ENCODE peak calls at places on chromosomes 12 and 14, in ten cellular contexts. One of them, this sample, is unnamed.

GRCh38 chr14:101072070-101072469 is 168.5 kb upstream of the RTL1 start:
- DNase-seq in pancreas: no peak
- DNase-seq in testis: no peak
- DNase-seq in activated T-cell treated with anti-CD3 and anti-CD28 coated beads, Interleukin-2, amount 50 U/mL, for 1 hour: no peak
- DNase-seq in NCI-H526: no peak
- DNase-seq in stimulated activated CD4-positive, alpha-beta T cell treated with anti-CD3 and anti-CD28 coated beads, Interleukin-12 subunit alpha, Interleukin-12 subunit beta, amount 100 ng/mL, for 48 hours: no peak
- DNase-seq in AG09319: no peak
- DNase-seq in activated T-helper 1 cell treated with Interleukin-2 at 50 U/mL for 16 hours: no peak
- DNase-seq in cardiac septum: no peak
- DNase-seq in stimulated activated CD8-positive, alpha-beta memory T cell treated with anti-CD3 and anti-CD28 coated beads, Interleukin-12 subunit alpha, Interleukin-12 subunit beta, amount 100 ng/mL, for 1 hour: no peak
- DNase-seq in this sample: no peak

GRCh38 chr12:107027304-107028053 is 40.5 kb upstream of the MTERF2 start:
- DNase-seq in NCI-H526: no peak
- DNase-seq in activated T-helper 1 cell treated with Interleukin-2 at 50 U/mL for 16 hours: no peak
- DNase-seq in pancreas: peak
- DNase-seq in AG09319: peak
- DNase-seq in stimulated activated CD8-positive, alpha-beta memory T cell treated with anti-CD3 and anti-CD28 coated beads, Interleukin-12 subunit alpha, Interleukin-12 subunit beta, amount 100 ng/mL, for 1 hour: no peak
- DNase-seq in cardiac septum: no peak
- DNase-seq in activated T-cell treated with anti-CD3 and anti-CD28 coated beads, Interleukin-2, amount 50 U/mL, for 1 hour: no peak
- DNase-seq in stimulated activated CD4-positive, alpha-beta T cell treated with anti-CD3 and anti-CD28 coated beads, Interleukin-12 subunit alpha, Interleukin-12 subunit beta, amount 100 ng/mL, for 48 hours: no peak
- DNase-seq in testis: peak
- DNase-seq in this sample: no peak

GRCh38 chr14:50542941-50543418 is 10.6 kb upstream of the MAP4K5 start:
- DNase-seq in stimulated activated CD4-positive, alpha-beta T cell treated with anti-CD3 and anti-CD28 coated beads, Interleukin-12 subunit alpha, Interleukin-12 subunit beta, amount 100 ng/mL, for 48 hours: peak
- DNase-seq in cardiac septum: no peak
- DNase-seq in NCI-H526: peak
- DNase-seq in pancreas: peak
- DNase-seq in testis: peak
- DNase-seq in activated T-cell treated with anti-CD3 and anti-CD28 coated beads, Interleukin-2, amount 50 U/mL, for 1 hour: no peak
- DNase-seq in activated T-helper 1 cell treated with Interleukin-2 at 50 U/mL for 16 hours: no peak
- DNase-seq in AG09319: no peak
- DNase-seq in stimulated activated CD8-positive, alpha-beta memory T cell treated with anti-CD3 and anti-CD28 coated beads, Interleukin-12 subunit alpha, Interleukin-12 subunit beta, amount 100 ng/mL, for 1 hour: no peak
- DNase-seq in this sample: no peak

GRCh38 chr14:36521598-36522345 is 1.7 kb upstream of the NKX2-1 start:
- DNase-seq in activated T-helper 1 cell treated with Interleukin-2 at 50 U/mL for 16 hours: no peak
- DNase-seq in testis: no peak
- DNase-seq in cardiac septum: no peak
- DNase-seq in stimulated activated CD4-positive, alpha-beta T cell treated with anti-CD3 and anti-CD28 coated beads, Interleukin-12 subunit alpha, Interleukin-12 subunit beta, amount 100 ng/mL, for 48 hours: no peak
- DNase-seq in pancreas: no peak
- DNase-seq in AG09319: no peak
- DNase-seq in NCI-H526: no peak
- DNase-seq in activated T-cell treated with anti-CD3 and anti-CD28 coated beads, Interleukin-2, amount 50 U/mL, for 1 hour: no peak
- DNase-seq in stimulated activated CD8-positive, alpha-beta memory T cell treated with anti-CD3 and anti-CD28 coated beads, Interleukin-12 subunit alpha, Interleukin-12 subunit beta, amount 100 ng/mL, for 1 hour: no peak
- DNase-seq in this sample: no peak

GRCh38 chr12:96322720-96323119 is 77.5 kb downstream of the CDK17 start:
- DNase-seq in stimulated activated CD8-positive, alpha-beta memory T cell treated with anti-CD3 and anti-CD28 coated beads, Interleukin-12 subunit alpha, Interleukin-12 subunit beta, amount 100 ng/mL, for 1 hour: no peak
- DNase-seq in testis: no peak
- DNase-seq in NCI-H526: no peak
- DNase-seq in activated T-cell treated with anti-CD3 and anti-CD28 coated beads, Interleukin-2, amount 50 U/mL, for 1 hour: no peak
- DNase-seq in activated T-helper 1 cell treated with Interleukin-2 at 50 U/mL for 16 hours: no peak
- DNase-seq in pancreas: no peak
- DNase-seq in AG09319: no peak
- DNase-seq in cardiac septum: no peak
- DNase-seq in stimulated activated CD4-positive, alpha-beta T cell treated with anti-CD3 and anti-CD28 coated beads, Interleukin-12 subunit alpha, Interleukin-12 subunit beta, amount 100 ng/mL, for 48 hours: no peak
- DNase-seq in this sample: no peak

GRCh38 chr12:105970885-105971284 is 167.9 kb downstream of the NUAK1 start:
- DNase-seq in activated T-helper 1 cell treated with Interleukin-2 at 50 U/mL for 16 hours: no peak
- DNase-seq in pancreas: no peak
- DNase-seq in stimulated activated CD4-positive, alpha-beta T cell treated with anti-CD3 and anti-CD28 coated beads, Interleukin-12 subunit alpha, Interleukin-12 subunit beta, amount 100 ng/mL, for 48 hours: no peak
- DNase-seq in activated T-cell treated with anti-CD3 and anti-CD28 coated beads, Interleukin-2, amount 50 U/mL, for 1 hour: no peak
- DNase-seq in testis: no peak
- DNase-seq in NCI-H526: no peak
- DNase-seq in cardiac septum: no peak
- DNase-seq in stimulated activated CD8-positive, alpha-beta memory T cell treated with anti-CD3 and anti-CD28 coated beads, Interleukin-12 subunit alpha, Interleukin-12 subunit beta, amount 100 ng/mL, for 1 hour: no peak
- DNase-seq in AG09319: no peak
- DNase-seq in this sample: no peak

GRCh38 chr12:85688837-85689236 is 147.4 kb downstream of the RASSF9 start:
- DNase-seq in stimulated activated CD4-positive, alpha-beta T cell treated with anti-CD3 and anti-CD28 coated beads, Interleukin-12 subunit alpha, Interleukin-12 subunit beta, amount 100 ng/mL, for 48 hours: no peak
- DNase-seq in cardiac septum: no peak
- DNase-seq in stimulated activated CD8-positive, alpha-beta memory T cell treated with anti-CD3 and anti-CD28 coated beads, Interleukin-12 subunit alpha, Interleukin-12 subunit beta, amount 100 ng/mL, for 1 hour: no peak
- DNase-seq in testis: no peak
- DNase-seq in activated T-helper 1 cell treated with Interleukin-2 at 50 U/mL for 16 hours: no peak
- DNase-seq in pancreas: no peak
- DNase-seq in activated T-cell treated with anti-CD3 and anti-CD28 coated beads, Interleukin-2, amount 50 U/mL, for 1 hour: no peak
- DNase-seq in AG09319: no peak
- DNase-seq in NCI-H526: no peak
- DNase-seq in this sample: no peak

GRCh38 chr12:112380663-112381420 is 1.4 kb downstream of the HECTD4 start:
- DNase-seq in AG09319: no peak
- DNase-seq in NCI-H526: peak
- DNase-seq in stimulated activated CD8-positive, alpha-beta memory T cell treated with anti-CD3 and anti-CD28 coated beads, Interleukin-12 subunit alpha, Interleukin-12 subunit beta, amount 100 ng/mL, for 1 hour: no peak
- DNase-seq in stimulated activated CD4-positive, alpha-beta T cell treated with anti-CD3 and anti-CD28 coated beads, Interleukin-12 subunit alpha, Interleukin-12 subunit beta, amount 100 ng/mL, for 48 hours: no peak
- DNase-seq in activated T-cell treated with anti-CD3 and anti-CD28 coated beads, Interleukin-2, amount 50 U/mL, for 1 hour: no peak
- DNase-seq in activated T-helper 1 cell treated with Interleukin-2 at 50 U/mL for 16 hours: no peak
- DNase-seq in testis: no peak
- DNase-seq in cardiac septum: no peak
- DNase-seq in pancreas: no peak
- DNase-seq in this sample: no peak

GRCh38 chr14:35332517-35333346 is 40.5 kb downstream of the PSMA6 start:
- DNase-seq in activated T-cell treated with anti-CD3 and anti-CD28 coated beads, Interleukin-2, amount 50 U/mL, for 1 hour: peak
- DNase-seq in cardiac septum: no peak
- DNase-seq in pancreas: no peak
- DNase-seq in testis: no peak
- DNase-seq in NCI-H526: no peak
- DNase-seq in stimulated activated CD8-positive, alpha-beta memory T cell treated with anti-CD3 and anti-CD28 coated beads, Interleukin-12 subunit alpha, Interleukin-12 subunit beta, amount 100 ng/mL, for 1 hour: no peak
- DNase-seq in activated T-helper 1 cell treated with Interleukin-2 at 50 U/mL for 16 hours: peak
- DNase-seq in AG09319: no peak
- DNase-seq in stimulated activated CD4-positive, alpha-beta T cell treated with anti-CD3 and anti-CD28 coated beads, Interleukin-12 subunit alpha, Interleukin-12 subunit beta, amount 100 ng/mL, for 48 hours: peak
- DNase-seq in this sample: no peak

GRCh38 chr12:92208613-92209121 is 63.0 kb upstream of the BTG1 start:
- DNase-seq in stimulated activated CD4-positive, alpha-beta T cell treated with anti-CD3 and anti-CD28 coated beads, Interleukin-12 subunit alpha, Interleukin-12 subunit beta, amount 100 ng/mL, for 48 hours: peak
- DNase-seq in activated T-cell treated with anti-CD3 and anti-CD28 coated beads, Interleukin-2, amount 50 U/mL, for 1 hour: peak
- DNase-seq in testis: no peak
- DNase-seq in NCI-H526: no peak
- DNase-seq in cardiac septum: no peak
- DNase-seq in stimulated activated CD8-positive, alpha-beta memory T cell treated with anti-CD3 and anti-CD28 coated beads, Interleukin-12 subunit alpha, Interleukin-12 subunit beta, amount 100 ng/mL, for 1 hour: peak
- DNase-seq in AG09319: no peak
- DNase-seq in activated T-helper 1 cell treated with Interleukin-2 at 50 U/mL for 16 hours: no peak
- DNase-seq in pancreas: no peak
- DNase-seq in this sample: no peak

GRCh38 chr14:96176811-96177211 is 27.8 kb upstream of the BDKRB2 start:
- DNase-seq in testis: peak
- DNase-seq in stimulated activated CD4-positive, alpha-beta T cell treated with anti-CD3 and anti-CD28 coated beads, Interleukin-12 subunit alpha, Interleukin-12 subunit beta, amount 100 ng/mL, for 48 hours: no peak
- DNase-seq in stimulated activated CD8-positive, alpha-beta memory T cell treated with anti-CD3 and anti-CD28 coated beads, Interleukin-12 subunit alpha, Interleukin-12 subunit beta, amount 100 ng/mL, for 1 hour: no peak
- DNase-seq in AG09319: peak
- DNase-seq in activated T-cell treated with anti-CD3 and anti-CD28 coated beads, Interleukin-2, amount 50 U/mL, for 1 hour: no peak
- DNase-seq in NCI-H526: no peak
- DNase-seq in activated T-helper 1 cell treated with Interleukin-2 at 50 U/mL for 16 hours: no peak
- DNase-seq in cardiac septum: no peak
- DNase-seq in pancreas: no peak
- DNase-seq in this sample: no peak

GRCh38 chr12:30219047-30219446 is 435.3 kb upstream of the TMTC1 start:
- DNase-seq in NCI-H526: no peak
- DNase-seq in cardiac septum: no peak
- DNase-seq in pancreas: no peak
- DNase-seq in activated T-helper 1 cell treated with Interleukin-2 at 50 U/mL for 16 hours: no peak
- DNase-seq in activated T-cell treated with anti-CD3 and anti-CD28 coated beads, Interleukin-2, amount 50 U/mL, for 1 hour: no peak
- DNase-seq in stimulated activated CD8-positive, alpha-beta memory T cell treated with anti-CD3 and anti-CD28 coated beads, Interleukin-12 subunit alpha, Interleukin-12 subunit beta, amount 100 ng/mL, for 1 hour: no peak
- DNase-seq in stimulated activated CD4-positive, alpha-beta T cell treated with anti-CD3 and anti-CD28 coated beads, Interleukin-12 subunit alpha, Interleukin-12 subunit beta, amount 100 ng/mL, for 48 hours: no peak
- DNase-seq in testis: no peak
- DNase-seq in AG09319: no peak
- DNase-seq in this sample: no peak

GRCh38 chr12:4069046-4070010 is 196.1 kb upstream of the PARP11 start:
- DNase-seq in pancreas: no peak
- DNase-seq in testis: no peak
- DNase-seq in AG09319: no peak
- DNase-seq in stimulated activated CD4-positive, alpha-beta T cell treated with anti-CD3 and anti-CD28 coated beads, Interleukin-12 subunit alpha, Interleukin-12 subunit beta, amount 100 ng/mL, for 48 hours: no peak
- DNase-seq in NCI-H526: no peak
- DNase-seq in cardiac septum: no peak
- DNase-seq in activated T-helper 1 cell treated with Interleukin-2 at 50 U/mL for 16 hours: no peak
- DNase-seq in stimulated activated CD8-positive, alpha-beta memory T cell treated with anti-CD3 and anti-CD28 coated beads, Interleukin-12 subunit alpha, Interleukin-12 subunit beta, amount 100 ng/mL, for 1 hour: no peak
- DNase-seq in activated T-cell treated with anti-CD3 and anti-CD28 coated beads, Interleukin-2, amount 50 U/mL, for 1 hour: no peak
- DNase-seq in this sample: no peak

GRCh38 chr12:752673-753400 is 458 bp downstream of the WNK1 start:
- DNase-seq in activated T-helper 1 cell treated with Interleukin-2 at 50 U/mL for 16 hours: no peak
- DNase-seq in activated T-cell treated with anti-CD3 and anti-CD28 coated beads, Interleukin-2, amount 50 U/mL, for 1 hour: no peak
- DNase-seq in stimulated activated CD4-positive, alpha-beta T cell treated with anti-CD3 and anti-CD28 coated beads, Interleukin-12 subunit alpha, Interleukin-12 subunit beta, amount 100 ng/mL, for 48 hours: peak
- DNase-seq in pancreas: peak
- DNase-seq in AG09319: peak
- DNase-seq in stimulated activated CD8-positive, alpha-beta memory T cell treated with anti-CD3 and anti-CD28 coated beads, Interleukin-12 subunit alpha, Interleukin-12 subunit beta, amount 100 ng/mL, for 1 hour: peak
- DNase-seq in cardiac septum: peak
- DNase-seq in testis: peak
- DNase-seq in NCI-H526: no peak
- DNase-seq in this sample: peak

GRCh38 chr12:20624718-20625117 is 70.4 kb upstream of the SLCO1C1 start:
- DNase-seq in testis: no peak
- DNase-seq in AG09319: no peak
- DNase-seq in cardiac septum: no peak
- DNase-seq in activated T-helper 1 cell treated with Interleukin-2 at 50 U/mL for 16 hours: no peak
- DNase-seq in pancreas: no peak
- DNase-seq in stimulated activated CD4-positive, alpha-beta T cell treated with anti-CD3 and anti-CD28 coated beads, Interleukin-12 subunit alpha, Interleukin-12 subunit beta, amount 100 ng/mL, for 48 hours: no peak
- DNase-seq in activated T-cell treated with anti-CD3 and anti-CD28 coated beads, Interleukin-2, amount 50 U/mL, for 1 hour: no peak
- DNase-seq in stimulated activated CD8-positive, alpha-beta memory T cell treated with anti-CD3 and anti-CD28 coated beads, Interleukin-12 subunit alpha, Interleukin-12 subunit beta, amount 100 ng/mL, for 1 hour: no peak
- DNase-seq in NCI-H526: peak
- DNase-seq in this sample: no peak

This sample was measured in anterior cingulate cortex.